ENCODE peak calls at places on chromosomes 3 and 15, in nine cellular contexts. E, Y, W, L, D, F, A, V and M are unnamed samples.

GRCh38 chr3:101235048-101235447 is 85.3 kb downstream of the IMPG2 start:
- DNase-seq in E (no peak), Y (no peak), W (no peak), L (no peak), D (no peak), F (no peak), A (no peak), V (no peak), M (no peak)

GRCh38 chr15:24633082-24633481 is 42.5 kb upstream of the NPAP1 start:
- DNase-seq in E (no peak), Y (no peak), W (no peak), L (no peak), D (no peak), F (no peak), A (no peak), V (no peak), M (no peak)

GRCh38 chr3:194344012-194344411 is 7.1 kb downstream of the CPN2 start:
- DNase-seq in E (peak), Y (peak), W (peak), L (peak), D (peak), F (peak), A (no peak), V (peak), M (peak)

GRCh38 chr3:195039180-195039843 is 231.6 kb downstream of the XXYLT1 start:
- DNase-seq in E (no peak), Y (no peak), W (no peak), L (no peak), D (no peak), F (no peak), A (no peak), V (no peak), M (no peak)

GRCh38 chr15:96416934-96417759 is 86.6 kb downstream of the NR2F2 start:
- DNase-seq in E (no peak), Y (no peak), W (no peak), L (no peak), D (no peak), F (no peak), A (no peak), V (no peak), M (no peak)

GRCh38 chr3:69998759-69999158 is 774 bp upstream of the SAMMSON start:
- DNase-seq in E (no peak), Y (no peak), W (no peak), L (no peak), D (no peak), F (no peak), A (no peak), V (no peak), M (no peak)

GRCh38 chr3:43405888-43406636 is 119.7 kb downstream of the SNRK start:
- DNase-seq in E (no peak), Y (peak), W (no peak), L (no peak), D (no peak), F (no peak), A (no peak), V (no peak), M (no peak)

GRCh38 chr3:42876940-42877720 is 1.5 kb upstream of the CYP8B1 start:
- DNase-seq in E (no peak), Y (no peak), W (no peak), L (no peak), D (no peak), F (no peak), A (no peak), V (no peak), M (no peak)

GRCh38 chr3:49867400-49867799 is 2.3 kb downstream of the CAMKV start:
- DNase-seq in E (no peak), Y (no peak), W (no peak), L (no peak), D (no peak), F (no peak), A (no peak), V (no peak), M (no peak)